ENCODE peak calls at places on chromosomes 11 and 22, in four cellular contexts. S, G, Y and Q are unnamed samples.

GRCh38 chr22:44341431-44342346 is 28.9 kb upstream of the SHISAL1 start:
- ATAC-seq in S (peak), Y (no peak), G (peak), Q (peak)

GRCh38 chr22:30347255-30347892 is 9.3 kb downstream of the SF3A1 start:
- ATAC-seq in Y (peak), S (no peak), G (no peak), Q (no peak)

GRCh38 chr11:36598051-36598450 is at the start of gene RAG2:
- ATAC-seq in Y (no peak), S (no peak), G (no peak), Q (no peak)

GRCh38 chr11:75773595-75774353 is 5.2 kb downstream of the DGAT2 start:
- ATAC-seq in G (no peak), S (no peak), Y (peak), Q (no peak)

GRCh38 chr11:128727811-128728431 is 34.0 kb downstream of the FLI1 start:
- ATAC-seq in G (no peak), S (no peak), Y (no peak), Q (no peak)

GRCh38 chr11:115885446-115885978 is 381.3 kb upstream of the CADM1 start:
- ATAC-seq in S (peak), Y (no peak), G (no peak), Q (no peak)

GRCh38 chr11:41413843-41414242 is 45.6 kb downstream of the LRRC4C start:
- ATAC-seq in G (no peak), Y (no peak), S (no peak), Q (no peak)

GRCh38 chr11:85086511-85087284 is 540.4 kb downstream of the DLG2 start:
- ATAC-seq in G (no peak), Y (no peak), S (no peak), Q (no peak)

GRCh38 chr11:65920035-65920802 is 993 bp downstream of the DRAP1 start:
- ATAC-seq in Y (peak), G (no peak), S (no peak), Q (no peak)

GRCh38 chr11:131688056-131688693 is 317.8 kb downstream of the NTM start:
- ATAC-seq in G (peak), S (peak), Y (peak), Q (peak)

GRCh38 chr11:32072872-32073661 is 17.8 kb upstream of the RCN1 start:
- ATAC-seq in S (peak), Y (no peak), G (no peak), Q (no peak)

GRCh38 chr22:39087881-39088687 is 9.0 kb upstream of the APOBEC3H start:
- ATAC-seq in Y (no peak), S (peak), G (peak), Q (peak)

GRCh38 chr22:37316405-37316804 is 34.1 kb downstream of the CYTH4 start:
- ATAC-seq in S (no peak), Y (peak), G (peak), Q (no peak)

GRCh38 chr11:15629690-15630321 is 515.1 kb downstream of the INSC start:
- ATAC-seq in G (peak), Y (peak), S (peak), Q (no peak)

GRCh38 chr11:117862019-117862725 is 14.3 kb downstream of the FXYD6 start:
- ATAC-seq in S (no peak), Y (no peak), G (no peak), Q (no peak)

GRCh38 chr22:35596821-35597220 is 20.3 kb downstream of the MB start:
- ATAC-seq in S (no peak), Y (no peak), G (no peak), Q (no peak)

GRCh38 chr22:32558681-32559355 is 84.2 kb downstream of the FBXO7 start:
- ATAC-seq in G (no peak), Y (no peak), S (no peak), Q (peak)